ENCODE peak calls at places on chromosomes 6 and 20, in six cellular contexts. Y, X, U, B, I and D are unnamed samples.

GRCh38 chr6:27161946-27162603 is 85.4 kb upstream of the PRSS16 start:
- DNase-seq in Y (peak; percentile 51), X (peak; percentile 66), U (peak; percentile 27), B (peak; percentile 68), I (no peak), D (peak; percentile 70)

GRCh38 chr6:9131616-9132015 is 696.3 kb upstream of the SLC35B3 start:
- DNase-seq in Y (no peak), X (no peak), U (no peak), B (no peak), I (no peak), D (no peak)

GRCh38 chr20:47349365-47350180 is 6.9 kb downstream of the ZMYND8 start:
- DNase-seq in Y (no peak), X (no peak), U (no peak), B (peak; percentile 46), I (no peak), D (no peak)

GRCh38 chr6:133218831-133219230 is 22.3 kb upstream of the EYA4 start:
- DNase-seq in Y (no peak), X (no peak), U (no peak), B (no peak), I (no peak), D (no peak)

GRCh38 chr20:4375881-4376280 is 345.8 kb upstream of the PRND start:
- DNase-seq in Y (no peak), X (no peak), U (no peak), B (no peak), I (no peak), D (no peak)

GRCh38 chr20:61052195-61052594 is 199.9 kb upstream of the CDH4 start:
- DNase-seq in Y (no peak), X (no peak), U (no peak), B (no peak), I (no peak), D (no peak)

GRCh38 chr20:33963756-33964155 is 30.0 kb upstream of the RALY start:
- DNase-seq in Y (no peak), X (no peak), U (no peak), B (no peak), I (no peak), D (peak; percentile 90)

GRCh38 chr6:47571488-47571887 is 93.9 kb downstream of the CD2AP start:
- DNase-seq in Y (no peak), X (no peak), U (no peak), B (no peak), I (no peak), D (no peak)

GRCh38 chr6:53647437-53648094 is 18.0 kb downstream of the KLHL31 start:
- DNase-seq in Y (no peak), X (no peak), U (no peak), B (no peak), I (no peak), D (peak; percentile 65)

GRCh38 chr20:37711987-37712961 is 18.4 kb downstream of the CTNNBL1 start:
- DNase-seq in Y (no peak), X (no peak), U (no peak), B (peak; percentile 15), I (no peak), D (no peak)

GRCh38 chr6:43809417-43810305 is 39.6 kb downstream of the VEGFA start:
- DNase-seq in Y (peak; percentile 63), X (peak; percentile 65), U (peak; percentile 45), B (peak; percentile 2), I (no peak), D (peak; percentile 48)

GRCh38 chr6:83114164-83114563 is 46.7 kb downstream of the DOP1A start:
- DNase-seq in Y (no peak), X (no peak), U (no peak), B (peak; percentile 24), I (no peak), D (no peak)

GRCh38 chr6:4914412-4915159 is 89.3 kb downstream of the RPP40 start:
- DNase-seq in Y (no peak), X (no peak), U (no peak), B (no peak), I (no peak), D (no peak)

GRCh38 chr6:126077810-126078791 is 91.8 kb downstream of the TRMT11 start:
- DNase-seq in Y (no peak), X (no peak), U (no peak), B (no peak), I (no peak), D (no peak)

GRCh38 chr6:7761047-7761446 is 35.1 kb downstream of the BMP6 start:
- DNase-seq in Y (no peak), X (no peak), U (no peak), B (no peak), I (no peak), D (no peak)

GRCh38 chr6:44266347-44266746 is 996 bp upstream of the NFKBIE start:
- DNase-seq in Y (no peak), X (no peak), U (no peak), B (no peak), I (no peak), D (no peak)

GRCh38 chr6:7697820-7698623 is 27.9 kb upstream of the BMP6 start:
- DNase-seq in Y (no peak), X (peak; percentile 96), U (peak; percentile 84), B (peak; percentile 90), I (no peak), D (peak; percentile 95)

GRCh38 chr6:150008588-150008987 is 16.7 kb downstream of the RAET1L start:
- DNase-seq in Y (peak; percentile 70), X (no peak), U (no peak), B (no peak), I (no peak), D (peak; percentile 17)

GRCh38 chr6:122610690-122611455 is 668 bp downstream of the PKIB start:
- DNase-seq in Y (no peak), X (peak; percentile 28), U (peak; percentile 15), B (peak; percentile 40), I (no peak), D (no peak)

GRCh38 chr6:14025160-14025559 is 92.4 kb upstream of the CD83 start:
- DNase-seq in Y (no peak), X (no peak), U (no peak), B (no peak), I (no peak), D (peak; percentile 65)

GRCh38 chr6:152598858-152599537 is 38.2 kb downstream of the SYNE1 start:
- DNase-seq in Y (no peak), X (no peak), U (no peak), B (peak; percentile 85), I (no peak), D (no peak)

GRCh38 chr6:106084106-106084963 is 1.8 kb upstream of the PRDM1 start:
- DNase-seq in Y (peak; percentile 33), X (peak; percentile 92), U (peak; percentile 7), B (peak; percentile 12), I (peak; percentile 84), D (peak; percentile 90)

GRCh38 chr20:31923388-31924271 is 28.2 kb downstream of the PDRG1 start:
- DNase-seq in Y (no peak), X (no peak), U (no peak), B (no peak), I (peak; percentile 47), D (peak; percentile 89)

DNA sequence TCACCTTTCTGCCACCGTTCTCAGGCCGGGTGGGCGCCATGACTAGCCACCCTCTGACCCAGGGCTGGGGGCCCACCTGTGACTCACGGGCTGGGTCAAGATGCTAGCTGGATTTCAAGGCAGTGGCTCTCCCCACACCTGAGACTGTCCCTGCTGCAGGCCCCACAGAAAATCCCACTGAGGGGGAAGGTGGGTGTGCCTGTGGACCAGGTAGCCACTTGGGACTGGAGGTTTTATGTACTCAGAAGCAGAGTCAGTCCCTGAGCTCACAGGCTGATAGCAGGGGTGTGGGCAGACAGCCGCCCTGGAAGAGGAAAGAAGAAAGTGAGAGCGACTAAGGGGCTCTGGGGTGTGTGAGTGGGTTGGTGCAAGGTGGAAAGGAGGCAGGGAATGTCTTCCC is 23.8 kb upstream of the MYT1 start:
- DNase-seq in Y (no peak), X (no peak), U (no peak), B (no peak), I (no peak), D (no peak)
- TF ChIP-seq CTCF in Y (no peak), X (no peak), U (no peak), B (no peak), I (no peak), D (no peak)

GRCh38 chr20:53961527-53961926 is 108.9 kb downstream of the BCAS1 start:
- DNase-seq in Y (no peak), X (no peak), U (no peak), B (peak; percentile 40), I (no peak), D (no peak)
- TF ChIP-seq MYC in Y (no peak), X (no peak), U (no peak), B (no peak), I (no peak), D (no peak)

DNA sequence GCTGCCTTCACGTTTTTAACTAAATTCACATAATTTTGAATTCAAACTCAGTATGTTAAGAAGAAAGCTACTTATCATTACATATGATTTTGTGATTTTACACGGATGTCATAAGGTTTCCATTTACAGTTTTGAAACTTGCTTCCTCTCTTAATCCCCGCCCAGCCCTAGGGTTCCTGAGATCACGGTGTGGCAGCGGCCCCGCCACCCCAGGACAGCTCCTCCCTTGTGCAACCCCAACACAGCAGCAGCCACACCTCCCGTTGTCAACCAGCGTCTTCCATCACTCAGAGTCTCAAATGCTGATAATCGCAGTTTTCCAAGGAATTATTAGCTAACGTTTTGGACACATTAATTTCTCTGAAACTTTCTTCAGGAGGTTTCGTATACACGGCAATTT is 204.8 kb downstream of the THBS2 start:
- DNase-seq in Y (no peak), X (no peak), U (no peak), B (no peak), I (no peak), D (peak; percentile 66)
- TF ChIP-seq CTCF in Y (no peak), X (no peak), U (no peak), B (no peak), I (no peak), D (no peak)

DNA sequence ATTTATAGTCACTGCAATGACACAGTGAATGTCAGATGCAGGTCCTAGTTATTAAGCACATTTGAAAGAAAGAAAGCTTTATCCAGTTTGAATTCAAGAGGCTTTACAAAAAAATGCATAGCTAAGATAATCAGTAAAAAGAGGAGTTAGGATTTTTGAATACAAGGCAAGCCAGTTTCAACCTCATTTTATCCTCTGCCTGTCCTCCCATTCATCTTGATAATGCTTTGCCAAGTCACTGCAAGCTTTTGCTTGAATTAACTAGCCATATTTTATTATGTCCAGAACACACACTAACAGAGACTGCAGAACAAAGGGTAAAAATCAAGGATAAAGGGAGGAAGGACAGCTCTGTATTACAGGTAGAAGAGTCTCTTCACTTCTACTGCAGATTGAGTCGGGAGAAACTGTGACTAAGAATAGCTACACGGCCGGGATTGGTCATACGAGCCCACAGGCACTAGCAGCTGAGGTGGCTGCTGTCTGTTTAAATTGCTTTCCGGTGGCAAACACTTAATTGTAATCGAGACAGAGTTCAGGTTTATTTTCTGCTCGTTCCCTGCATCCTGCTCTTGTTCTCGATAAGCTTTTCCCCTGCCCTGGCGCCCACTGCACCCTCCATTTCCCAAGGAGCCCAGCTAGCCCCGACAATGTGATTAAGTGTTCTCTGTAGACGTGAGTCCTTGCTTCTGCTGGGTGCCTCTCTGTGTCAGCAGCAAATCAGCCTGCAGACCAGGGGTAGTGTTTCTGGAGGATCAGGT is 30.5 kb upstream of the AKAP12 start:
- DNase-seq in Y (no peak), X (no peak), U (peak; percentile 24), B (peak; percentile 14), I (no peak), D (no peak)
- TF ChIP-seq MYC in Y (no peak), X (no peak), U (no peak), B (no peak), I (no peak), D (no peak)